ENCODE peak calls at places on chromosomes 2 and 18, in five cellular contexts. X, R, S, F and N are unnamed samples.

GRCh38 chr2:239339241-239339640 is 61.6 kb downstream of the HDAC4 start:
- DNase-seq in R (no peak), S (no peak), F (no peak), X (no peak), N (no peak)

GRCh38 chr2:32064021-32064678 is 794 bp downstream of the SPAST start:
- DNase-seq in F (peak), R (no peak), X (peak), S (no peak), N (no peak)

GRCh38 chr2:28586864-28587263 is 91.0 kb downstream of the PLB1 start:
- DNase-seq in S (no peak), F (no peak), R (no peak), X (no peak), N (no peak)

GRCh38 chr18:9101730-9102390 is 639 bp upstream of the NDUFV2 start:
- DNase-seq in F (peak), S (no peak), X (peak), R (peak), N (peak)

GRCh38 chr2:156704132-156704531 is 268.0 kb downstream of the GPD2 start:
- DNase-seq in X (no peak), F (no peak), R (no peak), S (no peak), N (no peak)

GRCh38 chr18:68397241-68398035 is 317.5 kb downstream of the TMX3 start:
- DNase-seq in R (no peak), X (no peak), F (no peak), S (no peak), N (peak)

GRCh38 chr2:190663839-190664238 is 15.0 kb downstream of the NAB1 start:
- DNase-seq in X (no peak), R (no peak), S (no peak), F (no peak), N (peak)

GRCh38 chr18:8813621-8814020 is 108.3 kb downstream of the MTCL1 start:
- DNase-seq in F (no peak), S (no peak), X (no peak), R (no peak), N (peak)

GRCh38 chr2:104120144-104120543 is 733.8 kb upstream of the POU3F3 start:
- DNase-seq in R (no peak), X (no peak), S (no peak), F (no peak), N (no peak)

GRCh38 chr2:66306488-66306887 is 128.4 kb upstream of the MEIS1 start:
- DNase-seq in S (no peak), X (no peak), R (no peak), F (no peak), N (no peak)

GRCh38 chr18:63320690-63321265 is 1.2 kb upstream of the BCL2 start:
- DNase-seq in X (peak), F (peak), S (no peak), R (peak), N (peak)

GRCh38 chr2:152560163-152560562 is 157.1 kb downstream of the PRPF40A start:
- DNase-seq in S (no peak), X (no peak), R (no peak), F (no peak), N (peak)
- TF ChIP-seq MXI1 in S (no peak), X (no peak), R (no peak), F (no peak), N (no peak)

GRCh38 chr18:7064346-7064745 is 53.3 kb downstream of the LAMA1 start:
- DNase-seq in R (no peak), F (no peak), S (no peak), X (no peak), N (no peak)
- TF ChIP-seq MXI1 in R (no peak), F (no peak), S (no peak), X (no peak), N (no peak)

DNA sequence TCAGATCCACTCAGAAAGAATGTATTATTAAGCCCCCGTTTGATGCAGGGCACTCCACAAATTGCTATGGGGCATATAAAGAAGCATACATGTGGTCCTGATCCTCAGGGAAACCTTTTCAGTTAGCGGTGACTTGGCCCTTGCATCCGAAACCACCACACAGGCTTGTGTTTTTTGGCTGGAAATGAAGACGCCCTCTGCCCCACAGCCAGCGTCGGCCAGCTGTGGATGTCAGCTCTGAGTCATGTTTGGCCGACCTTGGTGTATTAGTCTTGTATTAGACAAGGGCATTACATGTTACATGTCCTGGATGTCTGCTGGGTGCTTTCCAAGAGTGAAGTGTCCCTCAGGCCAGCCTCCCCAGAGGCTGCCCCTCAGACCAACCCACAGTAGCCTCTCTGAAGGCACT is 107.6 kb upstream of the MAP3K20 start:
- DNase-seq in R (peak), X (no peak), S (no peak), F (no peak), N (peak)
- TF ChIP-seq MXI1 in R (no peak), X (no peak), S (no peak), F (no peak), N (no peak)

GRCh38 chr2:72821118-72821517 is 4.7 kb downstream of the EXOC6B start:
- DNase-seq in R (no peak), S (no peak), X (no peak), F (no peak), N (no peak)
- TF ChIP-seq MXI1 in R (no peak), S (no peak), X (no peak), F (no peak), N (no peak)

DNA sequence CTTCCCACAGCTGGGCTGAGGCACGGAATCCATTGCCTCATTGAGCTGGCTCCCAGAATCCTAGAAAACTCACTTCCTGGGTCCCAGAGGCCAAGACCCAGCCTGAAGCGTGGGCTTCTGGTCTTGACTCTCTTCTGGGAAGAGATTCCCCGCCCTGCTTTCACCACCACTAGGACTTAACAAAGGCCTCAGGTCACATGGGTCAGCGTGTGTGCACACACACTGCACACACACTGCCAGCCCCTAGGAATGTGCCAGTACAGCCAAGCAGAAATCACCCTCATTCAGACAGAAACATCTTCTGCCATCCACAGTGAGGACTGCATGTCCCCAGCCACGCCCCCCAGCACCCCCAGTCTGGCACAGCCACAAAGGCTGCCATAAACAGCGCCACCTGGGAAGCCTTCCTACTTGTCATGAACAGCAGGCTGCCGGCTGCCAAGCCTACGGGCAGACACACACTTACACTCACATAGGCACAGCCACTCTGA is 165.7 kb downstream of the TNS1 start:
- DNase-seq in X (no peak), F (peak), S (no peak), R (peak), N (no peak)
- TF ChIP-seq MXI1 in X (no peak), F (no peak), S (no peak), R (no peak), N (no peak)

DNA sequence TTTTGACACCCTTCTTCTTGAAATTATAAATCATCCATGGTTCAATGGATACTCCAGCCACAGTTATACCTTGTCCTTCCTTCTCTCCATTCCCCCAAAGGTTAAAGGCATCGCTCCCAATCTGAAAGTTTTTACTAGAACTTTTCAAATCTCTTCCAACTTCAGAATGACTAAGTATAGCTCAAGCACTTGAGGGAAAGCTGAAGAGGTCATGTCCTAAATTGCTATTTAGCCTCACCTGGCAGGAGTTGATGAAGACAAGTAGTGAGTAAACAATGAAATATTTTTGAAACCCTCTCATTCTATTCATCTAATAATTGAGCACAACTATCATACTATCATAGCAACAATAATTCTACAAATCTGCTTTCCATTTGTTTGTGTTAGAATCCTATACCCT is 167.8 kb downstream of the HNMT start:
- DNase-seq in S (no peak), F (no peak), X (no peak), R (no peak), N (no peak)
- TF ChIP-seq MXI1 in S (no peak), F (no peak), X (no peak), R (no peak), N (no peak)